ENCODE peak calls at places on chromosomes 11 and 22, in four cellular contexts. W, N, E and V are unnamed samples. For H4K20me1, the result is how much of the 10 kb centered on the place peaks cover.

GRCh38 chr22:49439373-49439772 is 388.3 kb downstream of the BRD1 start:
- DNase-seq in W (no peak), N (peak), E (no peak), V (no peak)

GRCh38 chr22:45932066-45932465 is 44.9 kb downstream of the WNT7B start:
- DNase-seq in W (no peak), N (no peak), E (no peak), V (no peak)

GRCh38 chr11:107042748-107043147 is 24.5 kb upstream of the GUCY1A2 start:
- DNase-seq in W (no peak), N (no peak), E (no peak), V (no peak)

GRCh38 chr11:73464347-73464746 is 88.1 kb downstream of the RELT start:
- DNase-seq in W (no peak), N (no peak), E (no peak), V (no peak)

GRCh38 chr22:37213218-37213855 is 1.1 kb upstream of the SSTR3 start:
- DNase-seq in W (no peak), N (no peak), E (no peak), V (no peak)

GRCh38 chr11:62501432-62501891 is 45.1 kb downstream of the AHNAK start:
- DNase-seq in W (peak), N (no peak), E (no peak), V (no peak)

GRCh38 chr11:125279680-125280079 is 115.1 kb downstream of the PKNOX2 start:
- DNase-seq in W (no peak), N (no peak), E (no peak), V (no peak)

GRCh38 chr11:859394-860131 is 16.9 kb downstream of the TSPAN4 start:
- DNase-seq in W (no peak), N (peak), E (no peak), V (no peak)

GRCh38 chr11:107821199-107821926 is 37.2 kb downstream of the SLC35F2 start:
- DNase-seq in W (no peak), N (no peak), E (no peak), V (no peak)

GRCh38 chr11:130609121-130610035 is 160.9 kb downstream of the ADAMTS15 start:
- DNase-seq in W (no peak), N (peak), E (no peak), V (no peak)

GRCh38 chr22:31748490-31748889 is 1.4 kb downstream of the PRR14L start:
- DNase-seq in W (no peak), N (no peak), E (no peak), V (no peak)

GRCh38 chr22:32806296-32806695 is 4.8 kb downstream of the TIMP3 start:
- DNase-seq in W (no peak), N (no peak), E (no peak), V (no peak)
- H4K20me1 ChIP-seq in W (under half), N (under half), E (under half), V (under half)

DNA sequence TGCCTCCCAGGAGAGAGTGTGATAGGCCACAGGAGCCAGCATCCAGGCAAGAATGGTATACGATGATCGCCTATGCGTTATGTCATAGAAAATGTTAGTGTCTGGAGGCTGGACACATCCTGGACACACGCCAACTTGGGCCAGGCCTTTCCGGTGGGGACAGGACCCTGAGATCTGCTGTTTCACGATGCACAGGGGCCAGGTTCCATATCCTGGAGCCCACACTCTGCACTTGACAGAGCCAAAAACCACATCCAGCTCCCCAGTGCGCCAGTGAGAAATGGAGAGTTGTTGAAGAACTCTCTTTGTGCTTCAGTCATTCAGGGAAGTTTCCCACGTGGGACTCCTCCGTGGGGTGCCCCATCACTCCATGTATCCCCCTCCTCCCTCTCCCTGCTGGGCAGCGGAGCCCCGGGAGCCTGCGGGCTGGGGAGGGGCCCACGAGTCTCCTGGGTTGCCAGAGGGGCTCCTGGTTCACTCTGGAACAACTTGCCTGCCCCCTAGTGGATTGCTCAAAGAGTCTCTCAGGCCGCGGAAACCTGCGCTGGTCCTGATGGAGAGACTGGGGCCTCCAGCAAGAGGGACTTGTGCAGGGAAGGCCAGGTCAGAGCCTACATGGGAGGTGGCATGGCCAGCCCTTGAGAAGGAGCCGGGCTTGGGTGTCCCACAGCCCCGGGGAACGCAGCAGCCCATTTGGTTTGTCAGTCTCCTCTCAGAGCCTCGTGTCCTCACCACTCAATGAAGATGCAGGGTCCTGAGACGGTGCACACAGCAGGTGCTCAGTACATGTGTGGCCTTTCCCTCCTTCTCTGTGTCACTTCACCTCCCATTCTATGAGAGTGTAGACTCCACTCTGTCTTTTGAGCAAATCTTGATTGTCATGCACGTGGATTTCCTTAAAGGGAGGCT is 10.2 kb upstream of the LRRC32 start:
- DNase-seq in W (peak), N (peak), E (peak), V (no peak)
- TF ChIP-seq POLR2A in W (no peak), N (no peak), E (no peak), V (no peak)

DNA sequence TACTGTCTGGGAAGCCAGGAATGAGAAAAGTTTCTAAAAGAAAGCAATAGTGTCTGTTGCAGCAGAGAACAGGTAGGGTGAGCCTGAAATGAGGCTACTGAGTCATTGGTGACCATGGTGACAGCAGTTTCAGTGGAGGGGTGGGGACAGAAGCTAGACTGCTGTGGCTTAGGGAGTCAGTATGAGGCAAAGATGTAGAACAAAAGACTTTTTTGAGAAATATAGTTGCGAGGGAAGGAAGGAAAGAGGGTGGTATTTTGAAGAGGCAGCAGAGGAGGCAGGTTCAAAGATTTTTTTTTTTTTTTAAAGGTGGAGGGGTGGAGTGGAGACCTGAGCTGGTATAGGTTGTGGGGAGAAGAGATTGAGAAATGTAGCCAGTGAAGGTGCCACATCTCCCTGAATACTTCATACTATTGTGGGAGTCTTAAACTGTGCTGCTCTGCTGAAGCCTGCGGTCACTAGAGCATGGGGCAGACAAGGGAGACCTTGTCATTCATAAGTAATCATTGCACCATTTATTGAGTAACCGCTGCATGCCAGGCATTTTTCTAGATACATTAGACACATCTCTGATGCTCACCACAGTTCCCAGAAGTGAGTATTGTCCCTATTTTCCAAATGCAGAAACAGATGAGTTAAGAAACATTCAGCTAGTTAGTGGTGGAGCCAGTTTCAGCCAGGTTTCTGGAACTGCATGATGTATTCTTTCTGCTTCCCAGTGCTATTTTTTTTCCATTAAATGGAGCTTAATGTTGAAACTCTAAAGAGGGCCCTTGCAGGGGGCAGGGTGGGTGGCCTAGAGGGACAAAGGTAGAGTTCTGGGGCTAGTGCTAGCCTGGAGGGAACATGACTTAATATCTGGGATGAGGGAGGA is 49.9 kb downstream of the STIM1 start:
- DNase-seq in W (peak), N (peak), E (peak), V (no peak)
- TF ChIP-seq ZBTB33 in W (peak), N (no peak), E (no peak), V (no peak)

DNA sequence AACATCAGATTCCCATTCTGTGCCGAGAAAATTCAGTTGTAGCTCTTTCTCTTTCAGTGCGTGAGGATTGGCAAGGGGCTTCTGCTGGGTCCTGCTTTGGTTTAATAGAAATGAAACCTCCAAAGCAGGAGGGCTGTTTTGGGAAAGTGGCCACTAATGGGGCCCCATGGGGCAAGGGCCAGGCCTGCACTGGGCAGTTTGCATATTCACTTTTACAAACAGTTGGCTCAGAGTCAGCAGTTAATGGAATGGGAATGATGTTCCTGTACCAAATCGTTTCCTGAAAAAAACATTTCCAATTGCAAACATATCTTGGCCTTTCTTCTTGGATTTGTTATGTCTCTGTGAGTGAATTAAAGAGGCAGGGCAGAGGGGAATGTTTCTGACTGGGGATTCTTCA is 92.1 kb downstream of the PARVA start:
- DNase-seq in W (no peak), N (no peak), E (no peak), V (no peak)
- H4K20me1 ChIP-seq in W (under half), N (under half), E (under half), V (under half)

GRCh38 chr11:17075506-17075905 is 2.0 kb downstream of the RPS13 start:
- DNase-seq in W (no peak), N (no peak), E (no peak), V (no peak)

GRCh38 chr11:17073370-17074027 is 4.0 kb downstream of the RPS13 start:
- DNase-seq in W (no peak), N (no peak), E (no peak), V (no peak)

GRCh38 chr11:17077240-17077519 is 287 bp downstream of the RPS13 start:
- DNase-seq in W (no peak), N (no peak), E (no peak), V (no peak)

GRCh38 chr11:17076517-17077239 is 789 bp downstream of the RPS13 start:
- DNase-seq in W (no peak), N (no peak), E (no peak), V (no peak)

DNA sequence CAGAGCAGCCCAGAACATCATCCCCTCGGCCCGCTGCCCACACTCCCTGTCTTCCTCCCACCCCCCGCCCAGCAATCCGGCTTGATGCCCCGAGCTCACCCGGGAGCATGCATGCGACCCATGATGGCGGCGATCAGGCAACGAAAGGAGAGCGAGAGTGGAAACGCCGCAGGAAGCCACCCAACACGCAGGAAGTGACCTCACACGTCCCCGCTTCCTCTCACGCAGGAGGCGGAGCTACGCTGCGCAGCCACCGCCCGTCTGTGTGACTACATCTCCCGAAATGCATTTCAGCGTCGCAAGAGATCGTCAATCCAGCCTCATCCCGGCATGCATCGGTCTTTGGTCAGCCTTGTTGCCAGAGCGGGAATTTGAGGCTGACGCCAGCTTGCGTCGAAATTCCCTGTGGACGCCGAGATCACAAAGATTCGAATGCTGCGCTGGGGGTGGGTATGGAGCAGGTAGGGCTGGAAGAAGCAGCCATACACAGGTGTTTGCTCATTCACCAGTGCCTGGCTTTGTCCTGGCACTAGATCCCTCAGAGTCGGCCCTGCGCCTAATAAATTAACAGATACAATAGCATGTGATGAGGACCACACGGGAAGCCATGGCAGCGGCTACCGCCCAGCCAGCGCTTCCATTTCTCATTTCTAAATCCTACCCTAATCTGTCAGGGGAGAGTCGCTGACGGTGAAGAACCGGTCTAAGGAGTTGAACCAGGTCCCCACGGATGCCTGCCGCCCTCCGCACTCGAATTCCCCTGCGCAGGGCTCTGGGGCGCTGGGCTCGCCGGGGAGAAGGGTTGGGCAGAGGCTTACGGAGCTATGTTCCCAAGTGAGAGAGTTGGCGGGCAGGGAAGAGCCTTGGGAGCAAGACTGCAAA is at the start of gene RPS13:
- DNase-seq in W (peak), N (peak), E (peak), V (peak)
- TF ChIP-seq POLR2A in W (peak), N (peak), E (peak), V (peak)

GRCh38 chr11:45087761-45088160 is 58.7 kb upstream of the PRDM11 start:
- DNase-seq in W (no peak), N (no peak), E (no peak), V (no peak)

GRCh38 chr11:45085657-45086501 is 60.6 kb upstream of the PRDM11 start:
- DNase-seq in W (no peak), N (no peak), E (no peak), V (no peak)

GRCh38 chr11:45089251-45089650 is 57.2 kb upstream of the PRDM11 start:
- DNase-seq in W (no peak), N (no peak), E (no peak), V (no peak)

GRCh38 chr11:45086526-45086925 is 59.9 kb upstream of the PRDM11 start:
- DNase-seq in W (no peak), N (no peak), E (no peak), V (no peak)

DNA sequence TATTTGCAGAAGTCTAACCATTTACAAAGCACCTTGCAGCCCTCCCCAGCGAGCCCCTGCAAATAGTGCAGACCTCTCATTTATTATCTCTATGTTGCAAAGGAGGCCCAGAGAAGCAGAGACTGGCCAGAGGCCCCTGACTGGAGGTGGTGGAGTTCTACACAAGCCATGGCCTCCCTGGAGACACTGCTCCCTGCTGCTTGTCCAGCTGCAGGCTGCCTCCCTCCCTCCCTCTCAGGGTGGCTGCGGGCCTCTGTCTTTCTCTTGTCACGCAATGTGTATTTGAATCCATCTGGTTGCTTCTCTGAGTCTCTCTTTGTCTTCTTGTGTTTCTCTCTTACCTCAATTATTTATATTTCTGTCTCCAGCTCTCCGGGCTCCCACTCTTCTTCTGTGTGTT is 59.1 kb upstream of the PRDM11 start:
- DNase-seq in W (no peak), N (no peak), E (no peak), V (no peak)
- TF ChIP-seq ZBTB33 in W (no peak), N (no peak), E (no peak), V (no peak)